ENCODE peak calls at places on chromosome 3, in nine cellular contexts. S is activated CD8-positive, alpha-beta T cell treated with anti-CD3 and anti-CD28 coated beads, Interleukin-2, amount 10 ng/mL, durations not matched to agents 7 days and 5 days; A is ascending aorta; E is activated T-cell treated with anti-CD3 and anti-CD28 coated beads for 24 hours; G is heart left ventricle; I is BJ; J is iPS DF 6.9; M is NCI-H460; N is stimulated activated naive B cell treated with anti-CD40 and anti-IgM and Interleukin-4, amounts not matched to agents 10 μg/mL and 1 μg/mL and 100 μg/mL, for 72 hours. V is an unnamed sample.

GRCh38 chr3:126959921-126960603 is 22.9 kb upstream of the PLXNA1 start:
- DNase-seq in A (no peak), G (no peak), N (no peak), I (no peak), S (no peak), E (no peak), M (no peak), J (no peak), V (peak)

GRCh38 chr3:108485146-108485545 is 25.2 kb downstream of the MYH15 start:
- DNase-seq in S (no peak), I (no peak), N (no peak), J (peak), A (no peak), E (no peak), G (no peak), M (no peak), V (no peak)

GRCh38 chr3:61518590-61518989 is 42.8 kb upstream of the PTPRG start:
- DNase-seq in J (no peak), S (no peak), G (no peak), N (no peak), E (no peak), A (no peak), M (no peak), I (no peak), V (no peak)

GRCh38 chr3:146334151-146334550 is 83.2 kb upstream of the PLSCR4 start:
- DNase-seq in I (no peak), J (no peak), M (no peak), N (no peak), E (no peak), A (no peak), G (peak), S (no peak), V (no peak)

GRCh38 chr3:69425249-69425648 is 39.4 kb upstream of the FRMD4B start:
- DNase-seq in A (no peak), S (peak), I (no peak), M (no peak), E (peak), N (no peak), J (peak), G (peak), V (no peak)

GRCh38 chr3:195114786-195115597 is 156.0 kb downstream of the XXYLT1 start:
- DNase-seq in G (no peak), S (no peak), A (no peak), I (no peak), J (no peak), M (no peak), N (no peak), E (no peak), V (no peak)

GRCh38 chr3:184952671-184953070 is 140.7 kb downstream of the VPS8 start:
- DNase-seq in S (no peak), E (no peak), J (no peak), M (no peak), G (no peak), A (no peak), I (peak), N (no peak), V (no peak)

GRCh38 chr3:114504941-114505632 is 211.3 kb downstream of the TIGIT start:
- DNase-seq in S (no peak), N (no peak), A (no peak), J (no peak), G (no peak), I (no peak), M (no peak), E (no peak), V (no peak)

GRCh38 chr3:184316792-184317191 is 2.4 kb downstream of the EIF4G1 start:
- DNase-seq in N (no peak), J (no peak), E (no peak), G (no peak), M (no peak), I (no peak), A (no peak), S (no peak), V (no peak)

GRCh38 chr3:190562866-190563525 is 49.1 kb downstream of the IL1RAP start:
- DNase-seq in J (no peak), S (no peak), G (no peak), E (no peak), M (no peak), I (no peak), A (no peak), N (no peak), V (no peak)

GRCh38 chr3:49804141-49805041 is 1.3 kb downstream of the INKA1 start:
- DNase-seq in A (no peak), N (no peak), S (no peak), I (no peak), E (no peak), G (peak), J (no peak), M (no peak), V (no peak)

GRCh38 chr3:52829482-52829881 is 990 bp downstream of the ITIH4 start:
- DNase-seq in G (no peak), E (no peak), J (no peak), N (no peak), S (no peak), A (no peak), M (no peak), I (no peak), V (no peak)

GRCh38 chr3:42439461-42440075 is 29.2 kb upstream of the LYZL4 start:
- DNase-seq in G (no peak), I (no peak), E (no peak), S (no peak), A (no peak), J (no peak), N (no peak), M (no peak), V (no peak)

GRCh38 chr3:138456961-138457862 is 22.8 kb downstream of the ESYT3 start:
- DNase-seq in S (no peak), M (no peak), J (no peak), G (no peak), N (no peak), E (no peak), A (peak), I (no peak), V (no peak)

V was measured in RWPE2.